ENCODE peak calls at places on chromosomes 7 and 10, in eight cellular contexts. T is Peyer's patch; B is fibroblast of lung; C is CD4-positive, CD25-positive, alpha-beta regulatory T cell; S is right cardiac atrium; W is brain microvascular endothelial cell; Y is naive thymus-derived CD4-positive, alpha-beta T cell; L is mammary epithelial cell. V is an unnamed sample.

GRCh38 chr7:14639801-14640200 is 262.8 kb downstream of the DGKB start:
- DNase-seq in T (no peak), B (no peak), C (no peak), S (no peak), W (no peak), Y (no peak), L (peak), V (no peak)

GRCh38 chr10:113027574-113028392 is 77.7 kb downstream of the TCF7L2 start:
- DNase-seq in T (no peak), B (peak), C (no peak), S (no peak), W (no peak), Y (no peak), L (no peak), V (no peak)

GRCh38 chr10:43160067-43160918 is 22.0 kb downstream of the CSGALNACT2 start:
- DNase-seq in T (no peak), B (peak), C (no peak), S (no peak), W (peak), Y (no peak), L (peak), V (no peak)

GRCh38 chr10:31635415-31636065 is 293.1 kb downstream of the ARHGAP12 start:
- DNase-seq in T (no peak), B (no peak), C (no peak), S (no peak), W (no peak), Y (no peak), L (peak), V (no peak)

GRCh38 chr10:59771162-59771807 is 18.0 kb upstream of the MRLN start:
- DNase-seq in T (no peak), B (no peak), C (no peak), S (no peak), W (no peak), Y (no peak), L (no peak), V (no peak)

GRCh38 chr7:104160375-104160774 is 47.4 kb downstream of the ORC5 start:
- DNase-seq in T (no peak), B (peak), C (no peak), S (no peak), W (no peak), Y (no peak), L (no peak), V (no peak)

GRCh38 chr7:44461387-44461786 is 29.1 kb downstream of the NUDCD3 start:
- DNase-seq in T (no peak), B (peak), C (no peak), S (no peak), W (peak), Y (peak), L (peak), V (no peak)

GRCh38 chr7:20330797-20331230 is at the start of gene ITGB8:
- DNase-seq in T (no peak), B (no peak), C (peak), S (peak), W (no peak), Y (no peak), L (no peak), V (peak)

GRCh38 chr10:63699785-63700184 is 178.6 kb downstream of the REEP3 start:
- DNase-seq in T (no peak), B (peak), C (no peak), S (peak), W (peak), Y (no peak), L (peak), V (no peak)

GRCh38 chr7:17991866-17992648 is 35.6 kb downstream of the PRPS1L1 start:
- DNase-seq in T (no peak), B (no peak), C (no peak), S (no peak), W (no peak), Y (no peak), L (no peak), V (no peak)

GRCh38 chr7:138892808-138893207 is 88.4 kb downstream of the KIAA1549 start:
- DNase-seq in T (no peak), B (no peak), C (no peak), S (no peak), W (no peak), Y (no peak), L (no peak), V (no peak)

GRCh38 chr10:72079356-72079755 is 9.0 kb downstream of the SPOCK2 start:
- DNase-seq in T (peak), B (no peak), C (peak), S (no peak), W (no peak), Y (peak), L (no peak), V (no peak)

GRCh38 chr7:130844811-130845580 is 111.0 kb upstream of the KLF14 start:
- DNase-seq in T (no peak), B (peak), C (no peak), S (peak), W (peak), Y (no peak), L (peak), V (no peak)

GRCh38 chr10:22363305-22363704 is 18.0 kb downstream of the SPAG6 start:
- DNase-seq in T (no peak), B (no peak), C (no peak), S (no peak), W (no peak), Y (no peak), L (no peak), V (no peak)

GRCh38 chr7:51015581-51015980 is 232.9 kb upstream of the GRB10 start:
- DNase-seq in T (no peak), B (no peak), C (no peak), S (no peak), W (no peak), Y (no peak), L (no peak), V (no peak)

GRCh38 chr10:106705576-106706526 is 458.7 kb downstream of the SORCS1 start:
- DNase-seq in T (peak), B (peak), C (no peak), S (peak), W (peak), Y (no peak), L (peak), V (peak)

GRCh38 chr7:2640858-2641257 is 9.1 kb downstream of the TTYH3 start:
- DNase-seq in T (no peak), B (no peak), C (no peak), S (no peak), W (no peak), Y (no peak), L (no peak), V (no peak)

GRCh38 chr7:91112902-91113321 is 151.3 kb upstream of the FZD1 start:
- DNase-seq in T (no peak), B (peak), C (no peak), S (no peak), W (peak), Y (no peak), L (no peak), V (no peak)

GRCh38 chr7:85230623-85231022 is 43.8 kb upstream of the SEMA3D start:
- DNase-seq in T (no peak), B (no peak), C (no peak), S (no peak), W (no peak), Y (no peak), L (no peak), V (no peak)

GRCh38 chr7:68862736-68863135 is 735.5 kb upstream of the AUTS2 start:
- DNase-seq in T (no peak), B (no peak), C (no peak), S (no peak), W (no peak), Y (no peak), L (no peak), V (no peak)

GRCh38 chr10:111762114-111762513 is 421.5 kb downstream of the GPAM start:
- DNase-seq in T (no peak), B (no peak), C (no peak), S (no peak), W (no peak), Y (no peak), L (no peak), V (no peak)

GRCh38 chr7:54811925-54812264 is 52.9 kb upstream of the SEC61G start:
- DNase-seq in T (no peak), B (peak), C (no peak), S (no peak), W (peak), Y (no peak), L (peak), V (no peak)

GRCh38 chr7:140829720-140830119 is 95.0 kb downstream of the BRAF start:
- DNase-seq in T (no peak), B (no peak), C (no peak), S (no peak), W (no peak), Y (no peak), L (no peak), V (no peak)

GRCh38 chr7:86116-86515 is 106.3 kb upstream of the FAM20C start:
- DNase-seq in T (no peak), B (no peak), C (no peak), S (no peak), W (no peak), Y (no peak), L (no peak), V (no peak)

GRCh38 chr7:107108951-107109350 is 59.9 kb upstream of the HBP1 start:
- DNase-seq in T (no peak), B (no peak), C (no peak), S (no peak), W (no peak), Y (no peak), L (no peak), V (no peak)

GRCh38 chr7:152336754-152337368 is 98.9 kb downstream of the KMT2C start:
- DNase-seq in T (peak), B (peak), C (no peak), S (no peak), W (peak), Y (peak), L (peak), V (no peak)

GRCh38 chr10:72238392-72239175 is 22.5 kb upstream of the ASCC1 start:
- DNase-seq in T (no peak), B (no peak), C (no peak), S (no peak), W (no peak), Y (no peak), L (no peak), V (no peak)

GRCh38 chr10:80500572-80501380 is 36.9 kb upstream of the SH2D4B start:
- DNase-seq in T (peak), B (no peak), C (no peak), S (peak), W (peak), Y (peak), L (no peak), V (peak)

GRCh38 chr7:75575488-75576112 is 83.5 kb downstream of the SPDYE5 start:
- DNase-seq in T (no peak), B (no peak), C (no peak), S (no peak), W (no peak), Y (no peak), L (no peak), V (no peak)

GRCh38 chr10:80163741-80164341 is 31.3 kb downstream of the PLAC9 start:
- DNase-seq in T (no peak), B (peak), C (no peak), S (peak), W (no peak), Y (no peak), L (peak), V (peak)

GRCh38 chr7:128809363-128809762 is 17.6 kb downstream of the CCDC136 start:
- DNase-seq in T (no peak), B (no peak), C (no peak), S (no peak), W (no peak), Y (no peak), L (no peak), V (no peak)

GRCh38 chr10:111440501-111440900 is 363.7 kb downstream of the ADRA2A start:
- DNase-seq in T (no peak), B (no peak), C (no peak), S (no peak), W (no peak), Y (no peak), L (no peak), V (no peak)

GRCh38 chr10:90930070-90930837 is 9.4 kb upstream of the ANKRD1 start:
- DNase-seq in T (no peak), B (peak), C (no peak), S (no peak), W (peak), Y (no peak), L (peak), V (no peak)

GRCh38 chr7:1911571-1911970 is 241.5 kb downstream of the ELFN1 start:
- DNase-seq in T (no peak), B (no peak), C (no peak), S (no peak), W (no peak), Y (no peak), L (no peak), V (no peak)

GRCh38 chr7:76191783-76192240 is 9.9 kb upstream of the SRRM3 start:
- DNase-seq in T (no peak), B (peak), C (no peak), S (no peak), W (peak), Y (no peak), L (peak), V (no peak)

GRCh38 chr7:886626-887487 is 10.5 kb downstream of the GET4 start:
- DNase-seq in T (no peak), B (no peak), C (no peak), S (peak), W (no peak), Y (no peak), L (no peak), V (no peak)

GRCh38 chr7:99677646-99678045 is 2.1 kb downstream of the CYP3A5 start:
- DNase-seq in T (no peak), B (no peak), C (no peak), S (no peak), W (no peak), Y (no peak), L (no peak), V (no peak)

GRCh38 chr7:99674995-99675742 is 4.6 kb downstream of the CYP3A5 start:
- DNase-seq in T (no peak), B (no peak), C (no peak), S (no peak), W (no peak), Y (no peak), L (no peak), V (no peak)

GRCh38 chr7:99677013-99677412 is 2.8 kb downstream of the CYP3A5 start:
- DNase-seq in T (no peak), B (no peak), C (no peak), S (no peak), W (no peak), Y (no peak), L (no peak), V (no peak)

GRCh38 chr7:99679032-99679399 is 780 bp downstream of the CYP3A5 start:
- DNase-seq in T (no peak), B (peak), C (no peak), S (no peak), W (peak), Y (no peak), L (peak), V (peak)

GRCh38 chr7:99679400-99680191 is at the start of gene CYP3A5:
- DNase-seq in T (no peak), B (peak), C (no peak), S (no peak), W (no peak), Y (no peak), L (no peak), V (peak)
- H3K4me3 ChIP-seq in T (peak), B (no peak), C (no peak), S (no peak), W (no peak), Y (no peak), L (no peak), V (peak)

DNA sequence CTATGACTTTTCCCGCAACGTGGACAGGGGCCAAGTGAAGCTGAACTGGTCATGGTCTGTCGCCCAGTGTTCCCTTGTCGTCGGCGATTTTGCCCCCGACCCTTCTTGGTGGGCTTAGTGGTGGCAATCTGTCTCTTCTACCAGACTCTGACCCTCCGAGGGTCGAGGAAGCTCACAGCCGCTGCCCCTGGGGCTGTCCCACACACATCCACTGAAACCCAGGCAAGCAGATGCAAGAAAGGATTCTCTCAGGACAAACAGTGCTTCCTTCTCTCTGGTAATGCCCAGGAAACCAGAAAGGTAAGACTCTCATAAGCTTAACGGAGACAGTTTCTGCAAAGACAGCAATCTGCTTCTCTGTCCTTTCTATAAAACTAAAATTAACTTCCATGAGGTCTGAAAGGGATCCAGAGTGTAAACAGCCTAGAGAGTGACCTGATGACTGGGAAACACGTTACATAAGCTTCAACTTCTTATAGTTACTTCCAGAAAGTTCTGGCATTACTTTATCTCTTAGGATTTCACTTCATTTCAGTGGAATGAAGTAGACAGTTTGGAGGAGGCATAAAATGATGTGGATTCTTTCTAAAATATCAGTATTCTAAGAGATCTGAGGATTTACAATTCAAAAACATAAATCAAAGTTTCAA is 1.2 kb downstream of the CPED1 start:
- DNase-seq in T (no peak), B (peak), C (no peak), S (peak), W (no peak), Y (no peak), L (no peak), V (no peak)
- H3K27ac ChIP-seq in T (peak), B (peak), C (no peak), S (peak), W (peak), Y (no peak), L (no peak), V (peak)

GRCh38 chr7:63092951-63093350 is 905.7 kb upstream of the ZNF722 start:
- DNase-seq in T (no peak), B (no peak), C (no peak), S (no peak), W (no peak), Y (no peak), L (no peak), V (no peak)
- H3K4me3 ChIP-seq in T (no peak), B (no peak), C (no peak), S (no peak), W (no peak), Y (no peak), L (no peak), V (no peak)

GRCh38 chr7:81715984-81716588 is 53.8 kb downstream of the HGF start:
- DNase-seq in T (no peak), B (peak), C (no peak), S (no peak), W (peak), Y (no peak), L (peak), V (no peak)
- H3K27ac ChIP-seq in T (no peak), B (no peak), C (no peak), S (no peak), W (peak), Y (no peak), L (no peak), V (no peak)

GRCh38 chr7:30752484-30752883 is 549 bp downstream of the INMT start:
- DNase-seq in T (no peak), B (no peak), C (no peak), S (no peak), W (no peak), Y (no peak), L (no peak), V (no peak)
- H3K4me3 ChIP-seq in T (peak), B (peak), C (no peak), S (peak), W (no peak), Y (no peak), L (no peak), V (peak)